ENCODE peak calls at places on chromosomes 6 and 20, in nine cellular contexts. F is heart left ventricle; P is cardiac muscle cell; D is MM.1S; E is NB4; S is kidney; J is CD4-positive, alpha-beta T cell; I is pancreas; U is BE2C. Y is an unnamed sample.

GRCh38 chr6:50520325-50520724 is 193.0 kb upstream of the TFAP2D start:
- DNase-seq in F (no peak), P (no peak), D (no peak), E (no peak), S (no peak), J (no peak), I (no peak), U (no peak), Y (no peak)

GRCh38 chr20:57315083-57315963 is 14.3 kb upstream of the SPO11 start:
- DNase-seq in F (no peak), P (no peak), D (no peak), E (no peak), S (no peak), J (no peak), I (no peak), U (no peak), Y (no peak)

GRCh38 chr20:32893263-32893877 is 34.6 kb downstream of the EFCAB8 start:
- DNase-seq in F (no peak), P (no peak), D (no peak), E (no peak), S (peak), J (no peak), I (no peak), U (no peak), Y (no peak)

GRCh38 chr6:34343823-34344222 is 48.6 kb downstream of the NUDT3 start:
- DNase-seq in F (no peak), P (no peak), D (no peak), E (no peak), S (no peak), J (no peak), I (no peak), U (no peak), Y (no peak)

GRCh38 chr6:156972145-156972544 is 195.0 kb downstream of the ARID1B start:
- DNase-seq in F (no peak), P (no peak), D (no peak), E (no peak), S (no peak), J (no peak), I (no peak), U (no peak), Y (no peak)

GRCh38 chr20:53265304-53265875 is 293.2 kb downstream of the TSHZ2 start:
- DNase-seq in F (no peak), P (no peak), D (no peak), E (no peak), S (no peak), J (no peak), I (no peak), U (no peak), Y (no peak)

GRCh38 chr6:22147983-22148797 is 148.6 kb downstream of the PRL start:
- DNase-seq in F (peak), P (peak), D (no peak), E (no peak), S (peak), J (no peak), I (peak), U (peak), Y (no peak)

GRCh38 chr6:23269436-23269835 is 700.1 kb downstream of the HDGFL1 start:
- DNase-seq in F (no peak), P (peak), D (no peak), E (peak), S (no peak), J (no peak), I (no peak), U (no peak), Y (no peak)

GRCh38 chr6:125224236-125224861 is 70.8 kb downstream of the TPD52L1 start:
- DNase-seq in F (no peak), P (no peak), D (no peak), E (no peak), S (no peak), J (no peak), I (no peak), U (no peak), Y (no peak)

GRCh38 chr20:60268502-60268901 is 310.3 kb downstream of the CDH26 start:
- DNase-seq in F (no peak), P (no peak), D (no peak), E (no peak), S (no peak), J (no peak), I (no peak), U (no peak), Y (no peak)

GRCh38 chr6:33785766-33786165 is 3.2 kb downstream of the LEMD2 start:
- DNase-seq in F (no peak), P (peak), D (no peak), E (no peak), S (no peak), J (no peak), I (no peak), U (no peak), Y (no peak)

GRCh38 chr20:35007413-35007812 is 51.7 kb downstream of the MYH7B start:
- DNase-seq in F (no peak), P (no peak), D (no peak), E (no peak), S (no peak), J (no peak), I (no peak), U (peak), Y (no peak)

GRCh38 chr6:69466979-69467570 is 329.7 kb downstream of the LMBRD1 start:
- DNase-seq in F (no peak), P (no peak), D (no peak), E (no peak), S (no peak), J (no peak), I (peak), U (no peak), Y (no peak)

GRCh38 chr6:124551711-124552233 is 410.5 kb upstream of the RNF217 start:
- DNase-seq in F (no peak), P (no peak), D (peak), E (no peak), S (no peak), J (no peak), I (no peak), U (no peak), Y (no peak)

GRCh38 chr20:50331469-50332251 is 141.0 kb downstream of the CEBPB start:
- DNase-seq in F (no peak), P (no peak), D (no peak), E (no peak), S (no peak), J (no peak), I (no peak), U (no peak), Y (no peak)

GRCh38 chr6:148807784-148808183 is 61.0 kb downstream of the UST start:
- DNase-seq in F (no peak), P (no peak), D (no peak), E (no peak), S (no peak), J (no peak), I (no peak), U (no peak), Y (no peak)

GRCh38 chr20:63441136-63441776 is 31.2 kb downstream of the KCNQ2 start:
- DNase-seq in F (no peak), P (no peak), D (no peak), E (peak), S (no peak), J (peak), I (no peak), U (no peak), Y (no peak)

GRCh38 chr20:59222982-59223610 is 59.5 kb downstream of the ZNF831 start:
- DNase-seq in F (no peak), P (peak), D (no peak), E (peak), S (no peak), J (no peak), I (no peak), U (peak), Y (peak)

GRCh38 chr20:58692579-58693225 is at the start of gene NPEPL1:
- DNase-seq in F (peak), P (peak), D (peak), E (peak), S (peak), J (peak), I (peak), U (no peak), Y (peak)

GRCh38 chr6:34465551-34466241 is at the start of gene PACSIN1:
- DNase-seq in F (no peak), P (peak), D (peak), E (no peak), S (no peak), J (no peak), I (peak), U (peak), Y (peak)

GRCh38 chr6:87791485-87791884 is 89.5 kb upstream of the AKIRIN2 start:
- DNase-seq in F (no peak), P (no peak), D (no peak), E (no peak), S (no peak), J (no peak), I (no peak), U (no peak), Y (no peak)

DNA sequence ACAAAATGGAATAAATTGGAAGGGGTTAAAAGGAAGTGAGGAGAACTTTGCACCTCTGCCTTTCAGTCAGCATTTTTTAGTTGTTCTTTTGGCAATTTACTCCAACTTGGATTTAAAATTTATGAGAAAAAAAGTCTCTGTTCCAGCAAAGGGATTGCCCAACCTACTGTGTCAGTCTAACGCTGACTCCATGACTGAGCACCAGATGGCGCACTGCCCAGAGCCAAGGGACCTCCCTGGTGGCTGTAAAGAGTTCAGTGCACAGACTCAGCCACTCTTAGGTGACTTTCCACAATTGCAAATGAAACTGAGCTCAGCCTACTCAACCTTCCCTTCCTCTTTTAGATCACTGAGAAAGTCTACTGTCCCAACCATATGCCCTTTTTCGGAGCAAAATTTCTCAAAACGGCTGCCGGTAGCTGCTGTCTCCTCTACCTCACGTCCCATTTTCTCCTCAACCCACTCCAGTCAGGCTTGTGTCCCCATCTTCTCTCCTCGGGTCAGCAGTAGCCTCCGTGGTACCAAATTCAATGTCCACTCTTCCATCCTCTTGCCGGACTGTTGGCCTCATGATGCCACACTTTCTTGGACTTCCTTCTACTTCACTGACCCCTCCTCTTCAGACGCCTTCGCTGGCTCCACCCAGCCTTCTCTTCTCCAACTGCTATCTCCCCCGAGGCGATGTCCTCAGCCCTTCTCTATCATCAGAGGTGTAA is 38.7 kb downstream of the GSTA2 start:
- DNase-seq in F (peak), P (peak), D (peak), E (peak), S (peak), J (peak), I (peak), U (peak), Y (peak)
- TF ChIP-seq CTCF in F (peak), P (peak), D (peak), E (peak), S (peak), J (peak), I (peak), U (peak), Y (peak)

DNA sequence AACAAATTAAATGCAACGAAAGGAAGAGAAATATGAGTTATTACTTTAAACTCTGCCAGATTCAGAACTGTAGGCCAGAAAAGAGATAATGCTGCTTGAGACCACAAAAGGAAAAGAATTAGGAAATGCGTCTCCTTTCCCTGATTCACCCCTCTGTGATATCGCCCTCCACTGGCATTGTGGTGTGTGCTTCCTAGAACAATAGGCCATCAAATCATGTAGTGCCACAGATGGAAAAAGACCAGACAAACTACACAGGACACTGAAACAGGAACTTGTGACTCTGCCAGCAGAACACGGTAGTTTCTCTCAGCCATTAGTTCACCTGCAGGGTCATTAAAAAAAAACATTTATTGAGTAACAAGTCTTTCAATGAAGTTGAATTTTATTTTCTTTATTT is 14.8 kb upstream of the LAMA4 start:
- DNase-seq in F (no peak), P (peak), D (no peak), E (peak), S (no peak), J (no peak), I (no peak), U (peak), Y (peak)
- TF ChIP-seq CTCF in F (peak), P (peak), D (no peak), E (no peak), S (peak), J (no peak), I (no peak), U (peak), Y (no peak)

GRCh38 chr6:40802481-40802880 is 215.3 kb upstream of the LRFN2 start:
- DNase-seq in F (no peak), P (no peak), D (no peak), E (no peak), S (no peak), J (no peak), I (no peak), U (no peak), Y (no peak)

GRCh38 chr6:40803897-40804702 is 216.9 kb upstream of the LRFN2 start:
- DNase-seq in F (no peak), P (no peak), D (no peak), E (no peak), S (no peak), J (no peak), I (no peak), U (no peak), Y (no peak)

GRCh38 chr6:40805336-40805735 is 218.2 kb upstream of the LRFN2 start:
- DNase-seq in F (no peak), P (no peak), D (no peak), E (no peak), S (no peak), J (no peak), I (no peak), U (no peak), Y (no peak)

GRCh38 chr6:40806479-40806878 is 219.3 kb upstream of the LRFN2 start:
- DNase-seq in F (no peak), P (no peak), D (no peak), E (no peak), S (no peak), J (no peak), I (no peak), U (no peak), Y (no peak)

GRCh38 chr6:40804905-40805304 is 217.7 kb upstream of the LRFN2 start:
- DNase-seq in F (no peak), P (no peak), D (no peak), E (no peak), S (no peak), J (no peak), I (no peak), U (no peak), Y (no peak)
- TF ChIP-seq CTCF in F (peak), P (peak), D (no peak), E (peak), S (no peak), J (no peak), I (no peak), U (peak), Y (peak)

DNA sequence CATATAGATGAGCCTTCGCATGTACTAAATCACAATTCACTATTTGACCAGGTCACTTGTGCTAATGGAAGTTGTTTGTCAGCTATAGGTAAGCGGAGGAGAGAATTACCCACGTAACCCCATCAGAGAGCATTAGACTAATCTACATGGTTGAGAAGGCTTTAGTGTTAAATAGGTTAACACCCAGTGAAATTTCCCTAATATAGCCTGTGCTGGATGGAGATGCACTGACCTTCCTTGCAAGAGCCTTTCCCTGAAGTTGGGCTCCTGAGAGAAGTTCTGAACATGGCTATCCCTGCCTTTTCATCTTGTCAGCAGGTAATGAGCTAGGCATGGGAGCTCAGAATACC is 78.1 kb downstream of the TNFAIP3 start:
- DNase-seq in F (no peak), P (no peak), D (no peak), E (no peak), S (no peak), J (no peak), I (no peak), U (no peak), Y (no peak)
- TF ChIP-seq CTCF in F (no peak), P (no peak), D (no peak), E (no peak), S (no peak), J (peak), I (peak), U (no peak), Y (no peak)

GRCh38 chr6:169421890-169422289 is 168.2 kb upstream of the THBS2 start:
- DNase-seq in F (no peak), P (no peak), D (no peak), E (no peak), S (no peak), J (no peak), I (no peak), U (no peak), Y (no peak)

GRCh38 chr6:169417101-169417500 is 163.5 kb upstream of the THBS2 start:
- DNase-seq in F (no peak), P (no peak), D (no peak), E (no peak), S (no peak), J (no peak), I (no peak), U (no peak), Y (no peak)

GRCh38 chr6:169424149-169424804 is 170.6 kb upstream of the THBS2 start:
- DNase-seq in F (no peak), P (no peak), D (no peak), E (peak), S (no peak), J (no peak), I (no peak), U (no peak), Y (no peak)

GRCh38 chr6:169424821-169425240 is 171.2 kb upstream of the THBS2 start:
- DNase-seq in F (no peak), P (peak), D (no peak), E (peak), S (no peak), J (no peak), I (no peak), U (no peak), Y (no peak)

DNA sequence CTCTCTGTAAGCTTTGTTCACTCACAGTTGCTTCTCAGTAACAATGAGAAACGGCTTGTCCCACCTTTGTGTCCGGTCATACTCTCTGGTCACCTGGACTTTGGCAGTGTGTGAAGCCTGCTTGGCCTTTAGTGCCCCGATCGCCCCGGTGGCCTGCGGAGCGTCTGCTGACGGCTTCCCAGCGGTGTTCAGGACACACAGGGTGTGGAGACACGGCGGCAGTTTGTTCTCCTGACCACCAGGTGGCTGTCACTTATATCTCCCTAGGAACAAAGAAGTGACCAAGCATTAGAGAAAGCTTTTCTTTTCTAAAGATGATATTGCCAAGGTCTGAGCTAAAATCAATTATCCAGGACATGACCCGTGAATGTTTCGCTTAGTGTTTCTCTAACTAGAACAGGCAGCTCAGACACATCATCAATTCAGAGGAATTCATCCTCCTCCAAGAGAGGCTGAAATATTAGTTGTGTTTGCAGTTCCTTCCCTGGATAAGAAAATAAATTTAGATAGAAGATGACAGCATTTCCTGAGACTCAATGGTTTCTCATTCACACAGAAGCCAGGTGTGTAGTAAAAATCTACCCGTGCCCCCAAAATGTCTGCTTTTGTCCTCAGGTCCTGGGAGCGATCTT is 167.4 kb upstream of the THBS2 start:
- DNase-seq in F (no peak), P (peak), D (peak), E (peak), S (no peak), J (no peak), I (no peak), U (peak), Y (peak)
- TF ChIP-seq CTCF in F (peak), P (peak), D (peak), E (peak), S (peak), J (no peak), I (peak), U (peak), Y (peak)